ENCODE peak calls at places on chromosomes 13 and 19, in seven cellular contexts. H is Peyer's patch, F is HCT116, T is esophagus muscularis mucosa, W is endodermal cell, Y is psoas muscle, M is ovary. Z is an unnamed sample.
A peak's percentile ranks its signal among the peaks of the same experiment; 100 is the strongest.

GRCh38 chr13:36818483-36819063 is 449 bp upstream of the RFXAP start:
- DNase-seq in T (no peak), M (no peak), Y (no peak), H (no peak), F (no peak), W (no peak), Z (no peak)

GRCh38 chr19:10830370-10830769 is 5.6 kb downstream of the TMED1 start:
- DNase-seq in M (no peak), W (no peak), Y (no peak), F (no peak), T (no peak), H (no peak), Z (no peak)

GRCh38 chr19:10290876-10291553 is 1.3 kb downstream of the ICAM5 start:
- DNase-seq in F (peak; percentile 50), Y (no peak), T (no peak), M (peak; percentile 75), W (peak; percentile 82), H (peak; percentile 85), Z (no peak)

GRCh38 chr19:35266149-35266903 is 2.4 kb upstream of the USF2 start:
- DNase-seq in F (no peak), T (no peak), W (peak; percentile 49), Y (no peak), M (peak; percentile 58), H (peak; percentile 47), Z (no peak)

GRCh38 chr13:24985102-24985501 is 110.8 kb upstream of the PABPC3 start:
- DNase-seq in T (no peak), W (peak; percentile 79), Y (no peak), M (no peak), H (no peak), F (no peak), Z (no peak)

GRCh38 chr19:44764975-44765948 is 12.4 kb upstream of the CBLC start:
- DNase-seq in F (no peak), Y (no peak), T (no peak), W (no peak), H (peak; percentile 92), M (no peak), Z (no peak)

GRCh38 chr19:38778733-38779132 is 5.4 kb upstream of the LGALS7 start:
- DNase-seq in F (no peak), W (no peak), M (no peak), H (no peak), T (no peak), Y (no peak), Z (no peak)

GRCh38 chr13:37914781-37915391 is 45.3 kb upstream of the TRPC4 start:
- DNase-seq in T (no peak), W (peak; percentile 66), H (no peak), M (no peak), F (no peak), Y (no peak), Z (no peak)

GRCh38 chr13:30362869-30363268 is 55.5 kb upstream of the KATNAL1 start:
- DNase-seq in W (no peak), M (no peak), H (no peak), Y (no peak), T (no peak), F (no peak), Z (no peak)

GRCh38 chr13:92843549-92843948 is 383.1 kb upstream of the GPC6 start:
- DNase-seq in M (no peak), W (no peak), T (no peak), F (no peak), H (no peak), Y (no peak), Z (peak; percentile 4)

GRCh38 chr13:41107104-41107571 is 25.5 kb downstream of the KBTBD6 start:
- DNase-seq in W (peak; percentile 85), F (no peak), H (no peak), T (no peak), Y (no peak), M (no peak), Z (no peak)

GRCh38 chr19:48444933-48445194 is 919 bp upstream of the GRWD1 start:
- DNase-seq in F (no peak), Y (no peak), M (no peak), T (no peak), W (no peak), H (no peak), Z (no peak)

GRCh38 chr19:10292206-10292788 is 2.5 kb downstream of the ICAM5 start:
- DNase-seq in F (peak; percentile 71), H (peak; percentile 92), W (peak; percentile 98), T (no peak), Y (peak; percentile 74), M (peak; percentile 85), Z (no peak)

GRCh38 chr19:15283141-15283885 is 49.0 kb downstream of the BRD4 start:
- DNase-seq in M (no peak), H (peak; percentile 66), T (no peak), W (no peak), F (no peak), Y (peak; percentile 82), Z (peak; percentile 33)

GRCh38 chr13:46489586-46490023 is 63.4 kb upstream of the LRCH1 start:
- DNase-seq in Y (peak; percentile 64), W (no peak), T (no peak), H (no peak), M (no peak), F (no peak), Z (peak; percentile 7)

GRCh38 chr19:16000024-16000687 is 51.3 kb downstream of the OR10H4 start:
- DNase-seq in T (peak; percentile 75), Y (no peak), M (no peak), W (no peak), F (no peak), H (no peak), Z (no peak)

GRCh38 chr19:46426035-46426505 is 2.7 kb downstream of the PNMA8C start:
- DNase-seq in F (no peak), W (no peak), H (no peak), Y (no peak), M (no peak), T (no peak), Z (no peak)

GRCh38 chr19:18590273-18591272 is 2.0 kb downstream of the REX1BD start:
- DNase-seq in T (no peak), F (peak; percentile 96), M (peak; percentile 61), Y (peak; percentile 76), W (peak; percentile 99), H (peak; percentile 60), Z (no peak)

GRCh38 chr13:110233181-110233641 is 73.7 kb downstream of the COL4A1 start:
- DNase-seq in W (peak; percentile 13), M (no peak), H (no peak), F (no peak), T (peak; percentile 93), Y (peak; percentile 63), Z (peak; percentile 67)

GRCh38 chr19:40223135-40223822 is 3.2 kb downstream of the CCNP start:
- DNase-seq in T (no peak), M (no peak), Y (no peak), H (peak; percentile 75), W (peak; percentile 95), F (no peak), Z (no peak)

DNA sequence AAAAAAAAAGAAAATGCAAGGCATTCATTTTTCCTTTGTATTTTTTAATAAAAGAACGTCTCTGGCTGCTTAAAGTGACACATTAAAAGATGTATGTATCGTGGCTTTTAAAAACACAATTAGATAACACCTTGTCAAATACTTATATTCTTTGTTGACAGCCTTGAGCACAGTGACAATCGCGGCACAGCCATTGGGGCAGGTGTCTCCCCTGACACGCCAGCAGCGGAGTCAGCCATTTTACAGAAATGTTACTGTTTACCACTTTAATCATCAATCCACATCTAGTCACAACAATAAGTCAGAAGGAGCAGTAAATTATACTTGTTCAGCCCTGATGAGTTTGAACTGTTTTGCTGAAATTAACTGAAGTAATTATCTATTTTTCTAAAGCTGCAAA is 224.1 kb downstream of the ZNF536 start:
- DNase-seq in T (peak; percentile 34), Y (no peak), F (no peak), W (no peak), H (no peak), M (no peak), Z (no peak)
- H3K27me3 ChIP-seq in T (no peaks in the 10 kb centered on the region), Y (peaks cover 3% of the 10 kb centered on the region), F (no peaks in the 10 kb centered on the region), W (peaks cover 36% of the 10 kb centered on the region), H (no peaks in the 10 kb centered on the region), M (no peaks in the 10 kb centered on the region), Z (no peaks in the 10 kb centered on the region)

GRCh38 chr19:29530549-29531457 is 5.0 kb downstream of the VSTM2B start:
- DNase-seq in H (peak; percentile 13), F (no peak), T (no peak), Y (no peak), W (peak; percentile 26), M (peak; percentile 5), Z (no peak)
- TF ChIP-seq CTCF in H (no peak), F (no peak), T (no peak), Y (no peak), W (no peak), M (no peak), Z (no peak)

DNA sequence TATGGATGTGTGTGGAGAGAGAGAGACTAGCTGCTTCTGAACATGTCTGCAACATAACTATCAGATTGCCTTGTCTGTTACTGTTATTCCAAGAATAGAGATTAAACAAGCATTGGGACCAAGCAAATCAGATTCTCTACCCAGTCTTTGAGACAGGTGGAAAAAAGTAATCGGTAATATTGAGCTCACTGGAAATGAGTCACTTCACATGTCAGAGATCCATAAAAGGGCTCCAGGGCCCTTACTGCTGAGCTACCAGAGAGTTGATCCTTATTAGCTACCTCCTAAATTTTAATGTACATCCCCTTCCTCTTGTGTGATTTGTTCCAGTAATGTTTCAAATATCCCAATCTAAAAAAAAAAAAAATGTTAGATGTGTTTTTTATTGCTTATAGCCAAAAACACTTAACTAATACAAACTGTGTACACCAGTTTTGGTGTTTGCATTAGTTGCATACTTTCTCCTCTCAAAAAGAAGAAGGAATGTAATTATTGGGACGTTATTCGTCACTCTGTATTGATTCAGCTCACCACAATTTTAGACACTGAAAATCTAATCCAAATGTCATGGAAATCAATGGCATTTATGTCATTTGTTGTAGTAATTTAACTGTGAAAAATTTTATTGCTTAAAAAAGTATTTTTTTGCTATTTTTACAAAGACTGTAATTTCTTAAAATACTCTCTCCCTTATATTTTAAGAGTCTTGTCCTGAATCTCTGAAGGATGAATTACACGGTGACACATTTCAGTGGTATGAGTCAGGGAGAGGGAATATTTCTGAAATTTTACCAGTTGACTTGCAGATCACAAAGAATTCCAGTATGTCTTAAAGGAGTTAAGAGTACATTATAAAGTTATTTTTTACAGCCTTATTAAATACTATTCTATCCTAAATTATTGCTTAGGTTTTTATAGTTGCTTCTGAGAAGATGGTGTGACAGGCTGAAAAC is 2117.7 kb downstream of the PCDH9 start:
- DNase-seq in T (no peak), M (no peak), H (no peak), Y (no peak), F (no peak), W (no peak), Z (no peak)
- H3K27ac ChIP-seq in T (no peak overlapping the region), M (no peak overlapping the region), H (no peak overlapping the region), Y (no peak overlapping the region), F (no peak overlapping the region), W (no peak overlapping the region), Z (no peak overlapping the region)

DNA sequence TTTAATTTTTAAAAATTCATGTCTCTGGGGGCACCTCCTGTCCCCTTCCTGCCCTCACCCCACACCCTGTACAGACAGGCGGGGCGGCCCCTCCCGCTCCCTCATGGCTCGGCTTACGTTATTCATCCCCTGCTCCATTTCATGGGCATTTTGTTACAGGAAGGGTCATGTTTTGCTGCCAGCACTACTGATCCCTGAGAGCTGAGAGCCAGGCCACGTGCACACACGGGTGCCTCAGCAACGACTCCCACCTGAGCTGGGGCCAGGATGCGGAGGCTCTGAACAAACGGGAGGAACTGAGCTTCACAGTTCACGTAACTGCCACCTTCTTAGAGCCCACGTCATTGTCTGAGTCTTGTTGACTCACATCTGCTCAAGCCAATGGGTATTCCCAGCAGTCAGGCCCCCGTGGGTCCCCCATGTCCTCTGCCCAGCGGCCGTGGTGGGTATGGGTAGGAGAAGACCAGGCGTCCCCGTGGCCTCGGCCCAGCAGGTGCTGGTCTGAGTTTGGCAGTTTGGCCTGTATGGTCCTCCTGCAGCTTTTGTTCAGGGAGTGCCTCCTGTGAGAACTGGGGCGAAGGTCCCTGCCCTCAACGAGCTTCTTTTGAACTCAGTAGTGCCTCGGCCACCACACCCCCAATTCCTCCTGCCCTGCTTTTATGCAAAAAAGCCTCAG is 16.4 kb upstream of the TMEM255B start:
- DNase-seq in T (no peak), H (no peak), W (no peak), F (no peak), Y (no peak), M (no peak), Z (no peak)
- H3K27me3 ChIP-seq in T (no peaks in the 10 kb centered on the region), H (no peaks in the 10 kb centered on the region), W (no peaks in the 10 kb centered on the region), F (no peaks in the 10 kb centered on the region), Y (peaks cover 6% of the 10 kb centered on the region), M (no peaks in the 10 kb centered on the region), Z (peaks cover 16% of the 10 kb centered on the region)